ENCODE peak calls at places on chromosome 9, in six cellular contexts. A, W, D, X, T and V are unnamed samples.

GRCh38 chr9:95757026-95757425 is 118.5 kb upstream of the ERCC6L2 start:
- DNase-seq in A (no peak), W (no peak), D (peak), X (no peak), T (no peak), V (no peak)

GRCh38 chr9:137064027-137064879 is 6.1 kb downstream of the SAPCD2 start:
- DNase-seq in A (no peak), W (peak), D (peak), X (peak), T (no peak), V (no peak)

GRCh38 chr9:125272697-125273096 is 11.1 kb downstream of the GAPVD1 start:
- DNase-seq in A (no peak), W (no peak), D (peak), X (no peak), T (no peak), V (no peak)

GRCh38 chr9:31606678-31607077 is 777.8 kb upstream of the ACO1 start:
- DNase-seq in A (no peak), W (no peak), D (no peak), X (no peak), T (no peak), V (no peak)

GRCh38 chr9:131518553-131518952 is 12.5 kb downstream of the UCK1 start:
- DNase-seq in A (no peak), W (no peak), D (no peak), X (no peak), T (no peak), V (no peak)

GRCh38 chr9:122536138-122536537 is 9.0 kb upstream of the OR1N1 start:
- DNase-seq in A (no peak), W (no peak), D (no peak), X (no peak), T (no peak), V (no peak)

GRCh38 chr9:134065720-134066419 is 2.0 kb downstream of the BRD3 start:
- DNase-seq in A (peak), W (peak), D (peak), X (peak), T (no peak), V (no peak)

GRCh38 chr9:30584559-30584958 is 1799.9 kb upstream of the ACO1 start:
- DNase-seq in A (peak), W (no peak), D (no peak), X (no peak), T (no peak), V (no peak)

GRCh38 chr9:69326261-69326660 is 1.2 kb downstream of the ENTREP1 start:
- DNase-seq in A (peak), W (no peak), D (no peak), X (no peak), T (no peak), V (no peak)

DNA sequence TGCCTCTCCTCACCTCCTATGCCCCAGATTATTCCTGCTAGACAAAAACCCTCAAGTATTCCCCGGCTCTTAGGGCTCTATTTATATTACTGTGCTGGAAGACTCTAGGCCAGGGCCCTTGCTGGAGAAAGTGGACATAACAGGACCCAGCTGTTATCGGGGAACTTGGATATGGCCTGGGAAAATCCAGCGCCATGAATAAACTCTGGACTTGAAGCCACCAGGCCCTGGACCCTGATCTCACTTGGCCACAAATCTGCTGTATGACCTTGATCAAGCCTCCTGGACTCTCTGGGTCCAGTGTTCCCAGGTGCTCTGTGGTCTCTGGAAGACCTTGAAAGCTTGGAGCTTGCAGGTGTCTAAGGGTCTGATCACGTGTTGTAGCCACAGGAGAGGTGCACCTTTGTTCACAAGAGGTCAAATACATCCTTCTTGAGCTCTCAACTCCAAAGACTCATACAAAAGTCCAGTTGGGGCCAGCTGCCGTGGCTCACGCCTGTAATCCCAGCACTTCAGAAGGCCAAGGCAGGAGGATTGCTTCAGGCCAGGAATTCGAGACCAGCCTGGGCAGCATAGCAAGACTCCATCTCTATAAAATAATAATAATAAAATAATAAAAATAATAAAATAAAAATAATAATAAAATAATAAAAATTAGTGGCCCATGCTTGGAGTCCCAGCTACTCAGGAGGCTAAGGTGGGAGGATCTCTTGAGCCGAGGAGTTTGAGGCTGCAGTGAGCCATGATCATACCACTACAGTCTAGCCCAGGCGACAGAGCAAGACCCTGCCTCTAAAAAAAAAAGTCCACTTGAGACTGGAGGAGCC is 26.5 kb downstream of the COL27A1 start:
- DNase-seq in A (no peak), W (no peak), D (no peak), X (peak), T (no peak), V (no peak)
- H3K27ac ChIP-seq in A (no peak), W (no peak), D (no peak), X (peak), T (peak), V (no peak)

DNA sequence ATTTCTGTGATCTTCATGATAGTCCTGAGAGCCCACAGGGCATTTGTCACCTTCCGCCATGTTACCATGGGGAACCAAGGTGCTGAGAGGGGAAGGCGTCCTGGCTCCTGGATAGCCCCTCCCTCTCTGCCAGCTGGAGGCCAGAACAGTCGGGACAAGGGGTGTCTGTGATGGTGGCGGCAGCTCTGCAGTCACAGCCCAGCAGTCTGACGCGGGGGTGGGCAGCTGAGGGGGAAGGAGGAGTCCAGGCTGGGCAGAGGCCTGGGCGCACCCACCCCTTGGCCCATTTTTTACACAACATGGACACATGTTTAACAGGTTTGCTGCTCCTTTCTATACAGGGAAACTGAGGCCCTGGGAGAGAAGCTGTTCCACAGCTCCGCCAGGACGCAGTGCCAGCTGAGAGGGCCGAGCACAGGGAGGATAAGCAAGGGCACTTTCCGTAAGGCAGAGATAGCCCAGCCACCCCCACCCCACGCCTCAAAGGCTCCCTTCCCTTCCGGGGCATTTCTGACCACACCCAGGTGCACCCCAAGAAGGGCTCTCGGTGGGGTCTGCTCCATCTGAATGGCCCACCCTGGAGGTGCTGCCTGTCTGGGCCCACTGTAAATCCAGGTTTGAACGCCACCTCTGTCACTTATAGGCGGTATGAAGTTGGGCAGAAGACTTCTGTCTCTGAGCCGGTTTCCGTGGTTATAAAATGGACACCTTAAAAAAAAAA is 17.1 kb downstream of the LRRC8A start:
- DNase-seq in A (no peak), W (no peak), D (no peak), X (no peak), T (no peak), V (no peak)
- H3K27ac ChIP-seq in A (no peak), W (peak), D (peak), X (peak), T (no peak), V (peak)

GRCh38 chr9:116940614-116941215 is 253.6 kb downstream of the TRIM32 start:
- DNase-seq in A (no peak), W (no peak), D (no peak), X (no peak), T (no peak), V (no peak)
- H3K27ac ChIP-seq in A (no peak), W (no peak), D (no peak), X (no peak), T (no peak), V (peak)

GRCh38 chr9:35571113-35571512 is 33.9 kb upstream of the TESK1 start:
- DNase-seq in A (no peak), W (no peak), D (no peak), X (no peak), T (peak), V (no peak)
- H3K27ac ChIP-seq in A (no peak), W (no peak), D (no peak), X (no peak), T (no peak), V (no peak)

DNA sequence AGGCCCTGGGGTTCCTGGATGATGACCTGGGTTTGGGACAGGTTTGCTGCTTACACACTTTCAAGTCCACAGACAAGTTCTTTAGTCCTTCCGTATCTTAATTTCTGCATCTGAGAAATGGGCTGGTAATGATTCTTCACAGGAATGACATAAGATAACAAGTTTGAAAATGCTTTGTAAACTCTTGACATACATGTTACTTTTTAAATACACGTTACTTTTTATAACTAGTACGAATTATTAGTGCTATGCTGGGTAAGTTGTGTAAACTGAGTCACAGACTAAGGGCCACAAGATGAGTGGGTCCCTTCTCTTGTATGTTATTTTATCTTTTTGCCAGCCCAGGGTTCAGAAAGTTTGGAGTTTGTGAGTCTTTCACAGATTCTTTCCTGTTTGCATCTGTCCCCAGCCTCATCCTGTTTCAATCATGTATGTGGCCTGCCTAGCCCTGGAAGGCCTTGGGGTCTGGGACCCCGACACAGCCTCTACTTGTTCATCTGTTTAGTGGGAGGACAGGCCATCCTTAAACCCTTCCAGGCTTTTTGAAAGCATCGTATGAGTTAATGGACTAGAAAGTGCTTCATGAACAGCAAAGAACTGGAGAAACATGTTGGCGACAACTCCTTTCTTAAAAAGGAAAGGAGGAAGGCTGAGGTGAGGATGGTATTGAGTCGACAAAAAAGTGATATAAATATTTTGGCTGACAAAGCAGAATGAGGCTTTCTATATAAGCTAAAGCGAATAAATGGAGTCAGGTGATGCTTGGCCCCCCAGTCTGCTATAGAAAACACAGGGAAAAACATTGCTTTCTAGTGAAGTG is 9.3 kb downstream of the ZNF618 start:
- DNase-seq in A (no peak), W (no peak), D (no peak), X (no peak), T (no peak), V (no peak)
- H3K27ac ChIP-seq in A (no peak), W (no peak), D (peak), X (peak), T (peak), V (no peak)

GRCh38 chr9:89120704-89121103 is 57.9 kb downstream of the SHC3 start:
- DNase-seq in A (no peak), W (no peak), D (no peak), X (no peak), T (no peak), V (no peak)

DNA sequence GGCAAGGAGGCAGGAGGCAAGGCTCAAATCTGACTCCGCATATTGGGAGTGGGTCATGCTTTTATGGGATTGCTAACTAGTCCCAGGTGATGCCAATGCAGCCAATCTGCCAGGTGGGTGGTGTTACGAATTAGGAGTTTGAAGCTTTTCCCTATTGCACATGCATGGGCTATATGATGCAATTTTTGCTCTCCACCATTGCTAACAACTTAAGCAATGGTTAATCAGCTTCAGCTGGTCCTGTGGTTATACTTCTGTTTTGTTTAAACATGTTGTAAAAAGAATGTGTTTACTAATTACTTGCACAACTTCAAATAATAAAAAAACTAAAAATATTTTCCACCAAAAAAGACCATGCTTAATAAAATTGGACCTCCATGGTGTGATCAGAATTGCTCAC is 55.7 kb downstream of the SHC3 start:
- DNase-seq in A (no peak), W (no peak), D (no peak), X (no peak), T (no peak), V (no peak)
- H3K27ac ChIP-seq in A (no peak), W (no peak), D (no peak), X (no peak), T (no peak), V (no peak)

DNA sequence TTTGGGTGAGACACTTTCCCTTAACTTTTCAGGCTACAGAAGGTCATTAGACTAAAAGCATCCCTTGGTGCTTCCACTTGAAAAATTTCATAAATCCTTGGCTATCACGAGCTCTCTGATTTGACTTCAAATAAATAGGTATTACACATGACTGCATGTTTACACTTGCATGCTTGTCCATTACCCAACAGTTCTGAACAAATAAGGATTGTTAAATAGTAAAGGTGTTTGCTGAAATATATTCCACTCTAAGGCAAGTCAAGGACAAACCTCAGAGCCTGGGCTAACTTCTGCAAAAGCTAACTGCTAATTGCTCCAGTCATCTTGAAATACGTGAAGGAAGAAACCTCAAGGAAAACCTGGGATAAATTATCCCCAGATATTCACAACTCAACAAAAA is 14.5 kb downstream of the FBXW2 start:
- DNase-seq in A (no peak), W (no peak), D (peak), X (no peak), T (no peak), V (no peak)
- H3K27ac ChIP-seq in A (no peak), W (no peak), D (no peak), X (no peak), T (no peak), V (peak)

DNA sequence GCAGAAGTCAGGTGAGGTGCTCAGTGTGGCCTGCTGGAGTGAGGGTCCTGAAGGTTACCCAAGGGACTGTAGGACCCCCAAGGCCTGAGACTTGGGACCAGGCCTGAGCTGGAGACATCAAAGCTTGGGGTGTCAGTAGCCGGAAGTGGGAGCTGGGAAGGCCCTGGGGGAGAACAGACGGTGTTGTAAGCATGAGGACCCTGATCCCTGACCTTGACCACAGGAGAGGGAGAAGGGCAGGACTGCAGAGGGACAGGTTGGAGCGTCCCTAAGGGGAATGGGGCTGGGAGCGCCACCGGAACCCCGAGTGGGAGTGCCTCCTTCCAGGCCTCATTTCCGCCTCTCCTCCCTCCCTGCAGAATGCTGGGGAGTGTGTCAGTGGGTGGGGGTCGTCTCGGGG is 533 bp downstream of the TTC16 start:
- DNase-seq in A (no peak), W (no peak), D (no peak), X (no peak), T (no peak), V (peak)
- H3K27ac ChIP-seq in A (no peak), W (peak), D (peak), X (no peak), T (peak), V (no peak)

DNA sequence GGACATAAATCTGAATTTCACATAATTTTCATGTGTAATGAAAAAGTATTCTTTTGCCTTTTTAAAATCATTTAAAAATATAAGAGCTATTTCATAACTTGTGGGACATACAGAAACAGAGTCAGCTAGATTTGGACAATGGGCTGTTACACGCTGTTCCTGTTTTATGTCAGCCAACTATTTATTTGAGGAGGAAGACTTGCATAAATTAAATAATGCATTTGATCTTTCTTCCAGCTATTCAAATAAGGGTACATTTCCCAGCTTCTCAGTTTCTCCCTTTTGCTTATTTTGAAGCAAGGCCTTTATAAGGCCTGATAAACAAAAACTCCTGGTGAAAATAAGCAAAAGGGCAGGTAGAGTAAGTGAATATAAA is 6.5 kb downstream of the STOM start:
- DNase-seq in A (no peak), W (no peak), D (no peak), X (no peak), T (no peak), V (no peak)
- H3K27ac ChIP-seq in A (no peak), W (no peak), D (no peak), X (peak), T (peak), V (peak)

GRCh38 chr9:16524823-16525222 is 345.6 kb downstream of the BNC2 start:
- DNase-seq in A (peak), W (no peak), D (no peak), X (no peak), T (no peak), V (no peak)

GRCh38 chr9:16521868-16522381 is 348.5 kb downstream of the BNC2 start:
- DNase-seq in A (no peak), W (no peak), D (peak), X (no peak), T (no peak), V (peak)

GRCh38 chr9:16519001-16519400 is 351.5 kb downstream of the BNC2 start:
- DNase-seq in A (peak), W (no peak), D (no peak), X (no peak), T (no peak), V (no peak)

GRCh38 chr9:16526380-16526779 is 344.1 kb downstream of the BNC2 start:
- DNase-seq in A (no peak), W (no peak), D (peak), X (no peak), T (no peak), V (no peak)

GRCh38 chr9:16524078-16524477 is 346.4 kb downstream of the BNC2 start:
- DNase-seq in A (no peak), W (no peak), D (no peak), X (no peak), T (no peak), V (no peak)
- H3K27ac ChIP-seq in A (no peak), W (no peak), D (no peak), X (no peak), T (no peak), V (no peak)